ENCODE peak calls at places on chromosomes 16 and 17, in four cellular contexts. T is germinal center; G is right atrium auricular region; E is stimulated activated CD4-positive, alpha-beta T cell treated with anti-CD3 and anti-CD28 coated beads, Interleukin-1b, Interleukin-23, amount 100 ng/mL, for 24 hours. Q is an unnamed sample.

GRCh38 chr16:51538707-51539604 is 387.9 kb upstream of the SALL1 start:
- DNase-seq in G (no peak), E (no peak), T (no peak), Q (peak)

GRCh38 chr16:67311607-67312449 is 14.7 kb downstream of the KCTD19 start:
- DNase-seq in E (peak), G (peak), T (no peak), Q (peak)

GRCh38 chr16:72134507-72134906 is 37.4 kb downstream of the PMFBP1 start:
- DNase-seq in E (no peak), T (no peak), G (no peak), Q (no peak)

GRCh38 chr16:14286381-14287230 is 215.5 kb downstream of the MRTFB start:
- DNase-seq in E (no peak), G (no peak), T (peak), Q (peak)

GRCh38 chr17:72561266-72561665 is 440.4 kb downstream of the SOX9 start:
- DNase-seq in G (no peak), E (no peak), T (no peak), Q (no peak)

GRCh38 chr17:33977729-33978514 is 277.2 kb upstream of the CCL2 start:
- DNase-seq in T (no peak), E (no peak), G (no peak), Q (no peak)

GRCh38 chr16:1152651-1153259 is at the start of gene CACNA1H:
- DNase-seq in E (peak), T (peak), G (no peak), Q (no peak)

GRCh38 chr17:77332981-77333685 is 192.4 kb downstream of the SEC14L1 start:
- DNase-seq in T (no peak), E (no peak), G (peak), Q (peak)

GRCh38 chr17:7440113-7440822 is 956 bp downstream of the FGF11 start:
- DNase-seq in G (peak), T (peak), E (no peak), Q (no peak)

GRCh38 chr16:79110242-79110641 is 490.3 kb downstream of the MAF start:
- DNase-seq in E (no peak), G (no peak), T (no peak), Q (no peak)

GRCh38 chr16:5350118-5350517 is 252.5 kb upstream of the EEF2KMT start:
- DNase-seq in G (no peak), T (no peak), E (no peak), Q (no peak)

GRCh38 chr16:85350973-85351372 is 238.7 kb upstream of the CIBAR2 start:
- DNase-seq in E (no peak), T (no peak), G (peak), Q (peak)

GRCh38 chr17:45257115-45257514 is 4.8 kb downstream of the SPATA32 start:
- DNase-seq in T (no peak), E (no peak), G (no peak), Q (no peak)

GRCh38 chr17:79219208-79219935 is 144.7 kb downstream of the ENGASE start:
- DNase-seq in E (no peak), G (no peak), T (no peak), Q (no peak)

GRCh38 chr16:54627616-54628015 is 303.0 kb upstream of the IRX5 start:
- DNase-seq in G (no peak), E (no peak), T (no peak), Q (peak)

GRCh38 chr16:79627092-79627491 is 26.6 kb upstream of the MAF start:
- DNase-seq in T (no peak), G (no peak), E (no peak), Q (no peak)

GRCh38 chr16:28304214-28304613 is 11.9 kb downstream of the SBK1 start:
- DNase-seq in T (no peak), E (no peak), G (no peak), Q (peak)

GRCh38 chr17:14058051-14058450 is 11.3 kb upstream of the COX10 start:
- DNase-seq in T (no peak), E (no peak), G (no peak), Q (peak)

GRCh38 chr16:84940670-84941551 is 70.4 kb downstream of the ZDHHC7 start:
- DNase-seq in G (no peak), E (no peak), T (no peak), Q (no peak)

GRCh38 chr17:44083250-44083849 is 12.8 kb downstream of the G6PC3 start:
- DNase-seq in T (no peak), E (no peak), G (no peak), Q (no peak)

GRCh38 chr17:44557653-44558285 is 485 bp downstream of the FZD2 start:
- DNase-seq in T (peak), G (no peak), E (no peak), Q (peak)

GRCh38 chr17:77346765-77347164 is 206.0 kb downstream of the SEC14L1 start:
- DNase-seq in G (peak), T (no peak), E (no peak), Q (no peak)

GRCh38 chr17:73489333-73489732 is 154.9 kb downstream of the SDK2 start:
- DNase-seq in G (no peak), E (no peak), T (no peak), Q (no peak)

GRCh38 chr17:77426676-77427386 is 286.1 kb downstream of the SEC14L1 start:
- DNase-seq in T (no peak), G (no peak), E (no peak), Q (no peak)

GRCh38 chr16:56203052-56203451 is 11.8 kb downstream of the GNAO1 start:
- DNase-seq in E (no peak), G (no peak), T (peak), Q (no peak)

GRCh38 chr16:90031931-90032663 is 12.8 kb upstream of the DBNDD1 start:
- DNase-seq in G (no peak), E (no peak), T (no peak), Q (peak)

GRCh38 chr16:6193718-6194117 is 1096.1 kb upstream of the EEF2KMT start:
- DNase-seq in T (no peak), G (no peak), E (no peak), Q (peak)

GRCh38 chr16:67530013-67530939 is 1.6 kb downstream of the RIPOR1 start:
- DNase-seq in T (peak), G (peak), E (no peak), Q (peak)

GRCh38 chr17:21425736-21426135 is 49.6 kb downstream of the KCNJ12 start:
- DNase-seq in E (no peak), T (no peak), G (no peak), Q (no peak)

GRCh38 chr17:77494664-77495435 is 354.1 kb downstream of the SEC14L1 start:
- DNase-seq in T (peak), E (peak), G (peak), Q (peak)

GRCh38 chr17:60579090-60579489 is 20.9 kb upstream of the PPM1D start:
- DNase-seq in E (no peak), T (no peak), G (no peak), Q (peak)

GRCh38 chr17:74792586-74792985 is 16.4 kb upstream of the NAT9 start:
- DNase-seq in G (no peak), E (no peak), T (no peak), Q (no peak)

GRCh38 chr16:72561-73537 is at the start of gene RHBDF1:
- DNase-seq in T (no peak), G (no peak), E (no peak), Q (peak)

GRCh38 chr16:88453621-88454314 is 688 bp downstream of the ZFPM1 start:
- DNase-seq in E (no peak), T (peak), G (no peak), Q (no peak)

GRCh38 chr16:49750341-49751011 is 105.4 kb downstream of the ZNF423 start:
- DNase-seq in G (no peak), T (no peak), E (no peak), Q (peak)

GRCh38 chr17:76793775-76794174 is 55.9 kb downstream of the MFSD11 start:
- DNase-seq in G (no peak), T (no peak), E (no peak), Q (peak)

GRCh38 chr16:47156816-47157215 is 13.1 kb upstream of the NETO2 start:
- DNase-seq in G (no peak), E (no peak), T (no peak), Q (no peak)